ENCODE peak calls at places on chromosome 10, in four cellular contexts. V, F, N and U are unnamed samples.
A peak's percentile ranks its signal among the peaks of the same experiment; 100 is the strongest.

GRCh38 chr10:126243306-126243705 is 145.0 kb downstream of the ADAM12 start:
- DNase-seq in V (no peak), F (no peak), N (no peak), U (no peak)

GRCh38 chr10:99358101-99358500 is 28.9 kb downstream of the CNNM1 start:
- DNase-seq in V (no peak), F (no peak), N (no peak), U (no peak)

GRCh38 chr10:11020026-11020820 is 2.6 kb downstream of the CELF2 start:
- DNase-seq in V (no peak), F (no peak), N (no peak), U (no peak)

GRCh38 chr10:17076626-17077025 is 53.0 kb downstream of the CUBN start:
- DNase-seq in V (no peak), F (no peak), N (no peak), U (no peak)

GRCh38 chr10:79350407-79351154 is 3.3 kb downstream of the PPIF start:
- DNase-seq in V (no peak), F (peak; percentile 1), N (no peak), U (peak; percentile 7)

GRCh38 chr10:500876-501275 is 188.6 kb downstream of the DIP2C start:
- DNase-seq in V (no peak), F (no peak), N (no peak), U (no peak)

GRCh38 chr10:124864421-124865193 is 63.0 kb downstream of the ABRAXAS2 start:
- DNase-seq in V (peak; percentile 71), F (no peak), N (no peak), U (no peak)

GRCh38 chr10:8312079-8312478 is 257.6 kb downstream of the GATA3 start:
- DNase-seq in V (no peak), F (no peak), N (no peak), U (no peak)

GRCh38 chr10:17835688-17836087 is 26.5 kb downstream of the MRC1 start:
- DNase-seq in V (no peak), F (no peak), N (no peak), U (no peak)

GRCh38 chr10:87656431-87657072 is 3.1 kb upstream of the PAPSS2 start:
- DNase-seq in V (no peak), F (peak; percentile 8), N (peak; percentile 31), U (peak; percentile 80)

GRCh38 chr10:80204801-80205477 is 398 bp downstream of the ANXA11 start:
- DNase-seq in V (no peak), F (no peak), N (no peak), U (peak; percentile 80)

GRCh38 chr10:120586471-120586872 is 129.4 kb downstream of the PLPP4 start:
- DNase-seq in V (no peak), F (no peak), N (no peak), U (no peak)

GRCh38 chr10:62707810-62708209 is 96.7 kb upstream of the ADO start:
- DNase-seq in V (no peak), F (no peak), N (no peak), U (peak; percentile 18)

GRCh38 chr10:19922236-19922963 is 106.2 kb downstream of the PLXDC2 start:
- DNase-seq in V (no peak), F (no peak), N (no peak), U (no peak)

GRCh38 chr10:31602541-31603244 is 283.7 kb downstream of the ZEB1 start:
- DNase-seq in V (peak; percentile 67), F (no peak), N (no peak), U (no peak)

GRCh38 chr10:14803827-14804226 is 29.1 kb upstream of the FAM107B start:
- DNase-seq in V (no peak), F (no peak), N (no peak), U (no peak)

GRCh38 chr10:48658243-48658888 is 26.3 kb upstream of the WDFY4 start:
- DNase-seq in V (peak; percentile 72), F (peak; percentile 44), N (peak; percentile 64), U (peak; percentile 65)